ENCODE peak calls at places on chromosomes 11 and 22, in four cellular contexts. P is NCI-H1694 treated with DMSO at 0.1 percent for 48 hours, D is activated T-cell treated with anti-CD3 and anti-CD28 coated beads for 48 hours, R is T-helper 2 cell. B is an unnamed sample.

GRCh38 chr11:87466228-87466627 is 428.5 kb downstream of the TMEM135 start:
- DNase-seq in D (no peak), R (no peak), P (no peak), B (no peak)

GRCh38 chr11:62001450-62002178 is 34.2 kb upstream of the FTH1 start:
- DNase-seq in D (no peak), P (no peak), R (no peak), B (no peak)

GRCh38 chr11:130001491-130002351 is 914 bp downstream of the PRDM10 start:
- DNase-seq in D (no peak), P (no peak), R (peak), B (peak)

GRCh38 chr11:95230054-95231034 is 658 bp downstream of the SESN3 start:
- DNase-seq in R (peak), D (no peak), P (no peak), B (peak)

GRCh38 chr22:45945621-45946020 is 31.3 kb downstream of the WNT7B start:
- DNase-seq in D (no peak), R (no peak), P (no peak), B (no peak)

GRCh38 chr11:10655227-10655626 is 38.3 kb downstream of the IRAG1 start:
- DNase-seq in R (no peak), P (no peak), D (no peak), B (no peak)

GRCh38 chr11:124752471-124753100 is 531 bp upstream of the VSIG2 start:
- DNase-seq in P (no peak), R (no peak), D (no peak), B (no peak)

GRCh38 chr22:31730344-31730711 is 19.6 kb downstream of the PRR14L start:
- DNase-seq in P (no peak), R (no peak), D (no peak), B (no peak)

GRCh38 chr11:96061094-96061493 is 137.2 kb upstream of the MTMR2 start:
- DNase-seq in R (no peak), D (no peak), P (no peak), B (no peak)

GRCh38 chr11:119629085-119629484 is 99.9 kb downstream of the NECTIN1 start:
- DNase-seq in D (no peak), P (no peak), R (no peak), B (no peak)

GRCh38 chr22:22902247-22902962 is 14.8 kb downstream of the IGLL5 start:
- DNase-seq in P (no peak), D (no peak), R (no peak), B (no peak)

GRCh38 chr22:39995346-39996252 is 845 bp downstream of the FAM83F start:
- DNase-seq in R (no peak), P (no peak), D (no peak), B (no peak)

GRCh38 chr11:76654310-76654851 is 16.2 kb downstream of the LRRC32 start:
- DNase-seq in D (no peak), P (no peak), R (no peak), B (peak)

GRCh38 chr11:123061403-123062157 is at the start of gene HSPA8:
- DNase-seq in D (peak), P (no peak), R (peak), B (peak)

GRCh38 chr22:28896611-28897010 is 13.2 kb downstream of the ZNRF3 start:
- DNase-seq in P (no peak), R (no peak), D (no peak), B (no peak)

GRCh38 chr11:65485820-65486219 is 13.0 kb upstream of the MALAT1 start:
- DNase-seq in D (no peak), P (no peak), R (no peak), B (no peak)

GRCh38 chr11:131195801-131196517 is 174.5 kb upstream of the NTM start:
- DNase-seq in D (no peak), P (peak), R (no peak), B (peak)

GRCh38 chr22:43829904-43830851 is 18.1 kb upstream of the EFCAB6 start:
- DNase-seq in D (no peak), P (no peak), R (no peak), B (no peak)

GRCh38 chr22:31068970-31069369 is 12.1 kb upstream of the SMTN start:
- DNase-seq in D (no peak), P (no peak), R (no peak), B (no peak)

GRCh38 chr11:57179701-57180100 is 2.1 kb upstream of the LRRC55 start:
- DNase-seq in D (no peak), P (no peak), R (no peak), B (no peak)

GRCh38 chr11:6735306-6735705 is 36.5 kb downstream of the OR2AG2 start:
- DNase-seq in R (no peak), D (no peak), P (no peak), B (no peak)

GRCh38 chr11:116225236-116225635 is 547.6 kb downstream of the BUD13 start:
- DNase-seq in R (no peak), D (no peak), P (no peak), B (no peak)

GRCh38 chr11:127023991-127024390 is 23.4 kb upstream of the KIRREL3 start:
- DNase-seq in R (no peak), P (no peak), D (no peak), B (no peak)

GRCh38 chr11:101860694-101861371 is 54.0 kb upstream of the CEP126 start:
- DNase-seq in P (no peak), D (no peak), R (no peak), B (peak)

GRCh38 chr11:88431675-88432341 is 94.3 kb upstream of the CTSC start:
- DNase-seq in D (no peak), P (no peak), R (no peak), B (no peak)

GRCh38 chr11:59822989-59823566 is 12.5 kb upstream of the MRPL16 start:
- DNase-seq in R (no peak), P (no peak), D (peak), B (peak)

GRCh38 chr22:30879398-30879797 is 89.2 kb downstream of the MORC2 start:
- DNase-seq in P (no peak), R (no peak), D (no peak), B (no peak)

B was measured in brain microvascular endothelial cell.